ENCODE peak calls at places on chromosomes 7 and 10, in seven cellular contexts. S, U, I, F, Q, N and W are unnamed samples.

GRCh38 chr10:12434277-12434676 is 84.9 kb downstream of the CAMK1D start:
- DNase-seq in Q (no peak), S (no peak), N (no peak), I (no peak), F (no peak), U (no peak), W (no peak)

GRCh38 chr7:50714851-50715250 is 67.8 kb downstream of the GRB10 start:
- DNase-seq in I (no peak), N (no peak), F (no peak), U (no peak), Q (no peak), S (no peak), W (no peak)

GRCh38 chr10:44801383-44802327 is 109.5 kb upstream of the TMEM72 start:
- DNase-seq in N (peak; percentile 98), Q (peak; percentile 9), U (peak; percentile 96), F (peak; percentile 90), S (peak; percentile 82), I (peak; percentile 99), W (peak; percentile 93)

GRCh38 chr10:15863323-15863722 is 3.0 kb upstream of the MINDY3 start:
- DNase-seq in N (no peak), U (no peak), F (no peak), Q (no peak), I (no peak), S (no peak), W (no peak)

GRCh38 chr10:93062499-93063216 is 2.1 kb downstream of the CYP26C1 start:
- DNase-seq in U (peak; percentile 70), I (no peak), F (no peak), N (peak; percentile 61), Q (no peak), S (no peak), W (no peak)

GRCh38 chr10:16952610-16953009 is 135.4 kb upstream of the RSU1 start:
- DNase-seq in I (no peak), Q (no peak), U (no peak), F (no peak), N (peak; percentile 38), S (no peak), W (no peak)

GRCh38 chr7:16399265-16399801 is 22.0 kb downstream of the CRPPA start:
- DNase-seq in N (peak; percentile 60), F (no peak), U (no peak), S (no peak), I (peak; percentile 32), Q (no peak), W (no peak)

GRCh38 chr7:100675581-100676350 is 2.2 kb downstream of the GNB2 start:
- DNase-seq in N (peak; percentile 76), U (peak; percentile 96), S (peak; percentile 92), F (peak; percentile 89), Q (no peak), I (peak; percentile 71), W (peak; percentile 88)

GRCh38 chr10:72661436-72661835 is 30.5 kb upstream of the MCU start:
- DNase-seq in Q (no peak), F (no peak), S (no peak), I (no peak), U (no peak), N (no peak), W (no peak)

GRCh38 chr7:79877874-79878465 is 256.7 kb upstream of the GNAI1 start:
- DNase-seq in S (no peak), I (peak; percentile 3), F (no peak), U (no peak), N (no peak), Q (no peak), W (no peak)

GRCh38 chr7:151195616-151196450 is 8.8 kb upstream of the ASB10 start:
- DNase-seq in S (no peak), Q (no peak), U (peak; percentile 34), N (no peak), I (no peak), F (no peak), W (no peak)

GRCh38 chr10:92175164-92175563 is 115.7 kb downstream of the CPEB3 start:
- DNase-seq in N (no peak), I (no peak), U (no peak), Q (no peak), S (no peak), F (no peak), W (no peak)

GRCh38 chr10:21715531-21716195 is 181.6 kb downstream of the MLLT10 start:
- DNase-seq in I (peak; percentile 58), N (no peak), U (no peak), S (no peak), F (no peak), Q (no peak), W (no peak)

GRCh38 chr7:42993038-42993437 is 60.9 kb downstream of the MRPL32 start:
- DNase-seq in Q (peak; percentile 13), N (peak; percentile 5), S (no peak), U (no peak), I (no peak), F (no peak), W (no peak)

GRCh38 chr10:16698457-16698856 is 118.8 kb downstream of the RSU1 start:
- DNase-seq in U (no peak), Q (no peak), I (no peak), F (no peak), S (no peak), N (no peak), W (no peak)

GRCh38 chr7:49327155-49327554 is 402.8 kb downstream of the CDC14C start:
- DNase-seq in S (no peak), U (no peak), N (no peak), I (no peak), F (no peak), Q (no peak), W (no peak)

GRCh38 chr7:135785065-135785464 is 36.5 kb upstream of the FAM180A start:
- DNase-seq in N (no peak), S (no peak), F (no peak), U (no peak), Q (no peak), I (no peak), W (no peak)

GRCh38 chr10:74794531-74794930 is 31.9 kb upstream of the KAT6B start:
- DNase-seq in Q (no peak), I (no peak), N (no peak), F (no peak), U (no peak), S (no peak), W (no peak)

GRCh38 chr10:74988055-74988773 is 123.2 kb upstream of the SAMD8 start:
- DNase-seq in U (no peak), Q (no peak), S (no peak), I (peak; percentile 74), F (no peak), N (peak; percentile 58), W (no peak)

GRCh38 chr7:3867847-3868246 is 566.8 kb downstream of the SDK1 start:
- DNase-seq in Q (no peak), U (no peak), S (no peak), I (peak; percentile 9), F (no peak), N (peak; percentile 40), W (no peak)

GRCh38 chr7:131897016-131897789 is 340.8 kb upstream of the PODXL start:
- DNase-seq in U (no peak), S (no peak), Q (no peak), N (peak; percentile 48), I (peak; percentile 96), F (no peak), W (no peak)

GRCh38 chr10:124917939-124918830 is 23.7 kb upstream of the ZRANB1 start:
- DNase-seq in Q (no peak), U (no peak), I (peak; percentile 86), S (no peak), F (no peak), N (peak; percentile 77), W (no peak)

GRCh38 chr7:24609059-24609458 is 35.8 kb downstream of the PALS2 start:
- DNase-seq in N (peak; percentile 13), I (peak; percentile 40), U (no peak), F (no peak), S (no peak), Q (no peak), W (no peak)

DNA sequence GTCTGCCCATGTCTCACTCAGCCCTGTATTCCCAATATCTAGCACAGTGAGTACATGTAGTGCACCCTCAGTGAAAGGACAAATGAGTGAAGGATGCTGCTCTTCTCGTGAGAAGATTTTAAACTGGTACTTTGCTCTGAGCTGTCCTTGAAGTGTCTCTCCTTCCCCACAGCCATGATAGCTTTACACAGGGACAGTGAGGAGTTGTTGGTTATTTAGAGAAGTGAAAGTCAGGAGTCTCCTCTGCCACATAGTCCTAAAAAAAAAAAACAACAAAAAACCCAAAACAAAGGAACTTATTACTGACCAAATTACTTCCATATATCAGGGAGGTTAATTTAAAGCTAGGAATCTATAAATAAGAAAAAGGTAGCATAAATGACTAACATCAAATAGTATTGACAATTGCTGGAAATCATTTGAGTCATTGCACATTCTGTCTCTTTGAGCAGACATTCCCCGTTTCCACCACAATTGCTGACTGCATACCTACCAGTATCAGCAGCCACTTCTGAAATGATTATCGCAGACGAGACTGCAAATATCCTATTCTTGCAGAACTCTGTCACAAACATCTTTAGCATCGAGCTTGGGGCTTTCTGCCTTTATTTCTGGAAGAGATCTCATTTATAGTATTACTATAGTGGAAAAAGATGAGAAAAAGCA is 202.1 kb downstream of the PTEN start:
- DNase-seq in Q (no peak), I (peak; percentile 50), S (no peak), N (no peak), U (no peak), F (no peak), W (no peak)
- H3K4me1 ChIP-seq in Q (peaks cover 27% of the 10 kb centered on the region), I (peaks cover 21% of the 10 kb centered on the region), S (no peaks in the 10 kb centered on the region), N (peaks cover 12% of the 10 kb centered on the region), U (peaks cover 5% of the 10 kb centered on the region), F (peaks cover 12% of the 10 kb centered on the region), W (peaks cover 53% of the 10 kb centered on the region)

GRCh38 chr10:103558916-103559315 is 65.4 kb downstream of the NEURL1 start:
- DNase-seq in F (no peak), Q (no peak), N (no peak), S (no peak), U (no peak), I (no peak), W (no peak)
- H3K4me1 ChIP-seq in F (no peaks in the 10 kb centered on the region), Q (peaks cover 13% of the 10 kb centered on the region), N (no peaks in the 10 kb centered on the region), S (peaks cover 41% of the 10 kb centered on the region), U (peaks cover 6% of the 10 kb centered on the region), I (peaks cover 4% of the 10 kb centered on the region), W (peaks cover 11% of the 10 kb centered on the region)

GRCh38 chr7:99498546-99498944 is 1.5 kb downstream of the ZNF394 start:
- DNase-seq in U (no peak), N (no peak), Q (no peak), I (no peak), F (no peak), S (peak; percentile 15), W (no peak)
- H3K4me1 ChIP-seq in U (peaks cover 8% of the 10 kb centered on the region), N (peaks cover 8% of the 10 kb centered on the region), Q (peaks cover 17% of the 10 kb centered on the region), I (peaks cover 3% of the 10 kb centered on the region), F (peaks cover 13% of the 10 kb centered on the region), S (peaks cover 24% of the 10 kb centered on the region), W (peaks cover 42% of the 10 kb centered on the region)

GRCh38 chr7:88338521-88338920 is 31.8 kb upstream of the STEAP4 start:
- DNase-seq in Q (no peak), S (no peak), U (no peak), F (no peak), I (no peak), N (no peak), W (no peak)

GRCh38 chr7:88339195-88339922 is 32.7 kb upstream of the STEAP4 start:
- DNase-seq in S (no peak), N (no peak), Q (no peak), F (no peak), I (no peak), U (no peak), W (no peak)

GRCh38 chr7:88337556-88337955 is 30.9 kb upstream of the STEAP4 start:
- DNase-seq in I (peak; percentile 71), S (no peak), N (peak; percentile 26), U (no peak), F (no peak), Q (no peak), W (no peak)
- H3K4me1 ChIP-seq in I (no peaks in the 10 kb centered on the region), S (no peaks in the 10 kb centered on the region), N (no peaks in the 10 kb centered on the region), U (no peaks in the 10 kb centered on the region), F (no peaks in the 10 kb centered on the region), Q (no peaks in the 10 kb centered on the region), W (no peaks in the 10 kb centered on the region)